ENCODE peak calls at places on chromosomes 2 and 18, in nine cellular contexts. V is tibial artery; A is ACHN; B is Ammon's horn; X is stimulated activated CD4-positive, alpha-beta T cell treated with anti-CD3 and anti-CD28 coated beads, Interleukin-4, amount 100 ng/mL, for 1 hour; W is SK-N-SH; R is activated CD8-positive, alpha-beta T cell treated with anti-CD3 and anti-CD28 coated beads for 36 hours; C is GM03348; T is HL-60. Z is an unnamed sample.

GRCh38 chr2:35293261-35293660 is 1062.3 kb upstream of the CRIM1 start:
- DNase-seq in T (no peak), X (no peak), R (no peak), A (no peak), V (no peak), B (no peak), C (no peak), W (no peak), Z (no peak)

GRCh38 chr18:24354278-24354677 is 43.3 kb downstream of the OSBPL1A start:
- DNase-seq in A (no peak), R (no peak), T (no peak), B (no peak), X (no peak), C (no peak), W (no peak), V (no peak), Z (no peak)

GRCh38 chr2:163132850-163133249 is 294.3 kb upstream of the KCNH7 start:
- DNase-seq in B (no peak), X (no peak), R (no peak), A (peak; percentile 60), C (peak; percentile 14), V (no peak), W (peak; percentile 2), T (no peak), Z (no peak)

GRCh38 chr2:231263118-231263831 is 64.8 kb downstream of the ARMC9 start:
- DNase-seq in C (no peak), V (no peak), R (no peak), A (no peak), B (no peak), T (no peak), X (no peak), W (no peak), Z (no peak)

GRCh38 chr2:14831458-14831857 is 198.9 kb downstream of the LRATD1 start:
- DNase-seq in C (peak; percentile 23), B (no peak), X (no peak), W (no peak), A (peak; percentile 4), R (no peak), T (no peak), V (no peak), Z (no peak)

GRCh38 chr2:77778917-77779316 is 256.7 kb upstream of the LRRTM4 start:
- DNase-seq in A (no peak), T (no peak), W (no peak), V (no peak), X (no peak), B (no peak), C (no peak), R (no peak), Z (no peak)

GRCh38 chr18:68494802-68495560 is 219.9 kb downstream of the TMX3 start:
- DNase-seq in T (no peak), R (no peak), C (peak; percentile 82), W (no peak), A (no peak), X (no peak), V (no peak), B (no peak), Z (no peak)

GRCh38 chr2:12348216-12348615 is 368.5 kb upstream of the TRIB2 start:
- DNase-seq in V (no peak), A (no peak), C (no peak), B (no peak), R (no peak), T (no peak), X (no peak), W (no peak), Z (no peak)

GRCh38 chr2:31785876-31786275 is 205.1 kb upstream of the SRD5A2 start:
- DNase-seq in X (no peak), A (peak; percentile 87), W (no peak), B (no peak), V (no peak), T (no peak), R (no peak), C (no peak), Z (no peak)

Z was measured in retina.